ENCODE peak calls at places on chromosome 21, in eight cellular contexts. Q is breast epithelium, I is IMR-90, G is GM23338, L is osteocyte, C is cardiac muscle cell, V is K562, O is cardiac fibroblast. A is an unnamed sample.
A peak's percentile ranks its signal among the peaks of the same experiment; 100 is the strongest.

GRCh38 chr21:40631201-40631600 is 215.8 kb downstream of the DSCAM start:
- DNase-seq in O (no peak), G (no peak), C (no peak), I (no peak), V (no peak), L (no peak), Q (no peak), A (no peak)

GRCh38 chr21:36567216-36567917 is 87.4 kb upstream of the CLDN14 start:
- DNase-seq in Q (no peak), O (no peak), V (no peak), G (no peak), C (no peak), L (peak; percentile 30), I (no peak), A (no peak)

GRCh38 chr21:20882462-20883415 is 115.5 kb upstream of the NCAM2 start:
- DNase-seq in I (peak; percentile 0), G (peak; percentile 86), V (peak; percentile 30), O (peak; percentile 42), L (no peak), Q (no peak), C (peak; percentile 34), A (no peak)

GRCh38 chr21:46604975-46605758 is at the start of gene S100B:
- DNase-seq in C (no peak), G (peak; percentile 33), I (no peak), V (peak; percentile 13), O (no peak), L (no peak), Q (no peak), A (no peak)

GRCh38 chr21:17673261-17674020 is 60.7 kb upstream of the BTG3 start:
- DNase-seq in O (peak; percentile 31), L (no peak), I (no peak), Q (no peak), G (peak; percentile 58), V (no peak), C (peak; percentile 13), A (no peak)

GRCh38 chr21:25384782-25385181 is 222.5 kb downstream of the MRPL39 start:
- DNase-seq in O (no peak), C (no peak), I (no peak), Q (no peak), L (no peak), V (no peak), G (no peak), A (no peak)

GRCh38 chr21:27674037-27674436 is 707.1 kb upstream of the ADAMTS5 start:
- DNase-seq in I (peak; percentile 88), G (no peak), O (peak; percentile 92), C (peak; percentile 87), V (no peak), Q (no peak), L (no peak), A (no peak)

GRCh38 chr21:17613242-17613676 is 558 bp upstream of the BTG3 start:
- DNase-seq in G (no peak), V (no peak), C (peak; percentile 40), I (no peak), O (peak; percentile 20), L (no peak), Q (no peak), A (peak; percentile 85)

GRCh38 chr21:21096956-21097355 is 98.7 kb downstream of the NCAM2 start:
- DNase-seq in L (no peak), Q (no peak), C (no peak), O (no peak), I (no peak), G (no peak), V (peak; percentile 19), A (no peak)

GRCh38 chr21:45336870-45337269 is 49.2 kb upstream of the POFUT2 start:
- DNase-seq in L (no peak), I (peak; percentile 33), O (no peak), G (peak; percentile 65), V (no peak), C (peak; percentile 70), Q (no peak), A (peak; percentile 62)

GRCh38 chr21:45253180-45253579 is 34.5 kb downstream of the POFUT2 start:
- DNase-seq in L (no peak), C (peak; percentile 15), Q (no peak), V (no peak), O (peak; percentile 26), G (no peak), I (peak; percentile 39), A (no peak)

GRCh38 chr21:36156339-36156814 is 247 bp upstream of the DOP1B start:
- DNase-seq in L (peak; percentile 100), C (peak; percentile 100), V (peak; percentile 99), Q (peak; percentile 100), O (peak; percentile 99), I (peak; percentile 98), G (peak; percentile 100), A (peak; percentile 100)

GRCh38 chr21:36976882-36977651 is 10.6 kb upstream of the HLCS start:
- DNase-seq in G (peak; percentile 93), C (peak; percentile 83), Q (no peak), L (no peak), I (peak; percentile 75), O (peak; percentile 87), V (peak; percentile 70), A (no peak)

GRCh38 chr21:43884012-43884860 is 19.2 kb downstream of the AGPAT3 start:
- DNase-seq in I (no peak), L (no peak), G (peak; percentile 24), Q (no peak), O (no peak), V (peak; percentile 96), C (peak; percentile 62), A (peak; percentile 65)

GRCh38 chr21:42654179-42654912 is 925 bp downstream of the PDE9A start:
- DNase-seq in C (no peak), Q (no peak), L (no peak), O (no peak), I (no peak), G (peak; percentile 76), V (no peak), A (peak; percentile 72)
- TF ChIP-seq CTCF in C (no peak), Q (no peak), L (no peak), O (no peak), I (no peak), G (peak; percentile 10), V (no peak), A (no peak)

GRCh38 chr21:33977721-33978369 is 62.2 kb upstream of the ATP5PO start:
- DNase-seq in C (no peak), L (peak; percentile 27), Q (no peak), V (no peak), O (no peak), I (no peak), G (no peak), A (no peak)

GRCh38 chr21:33974513-33975468 is 59.2 kb upstream of the ATP5PO start:
- DNase-seq in I (no peak), G (no peak), L (peak; percentile 2), Q (no peak), V (no peak), O (no peak), C (no peak), A (no peak)

GRCh38 chr21:33976980-33977720 is 61.5 kb upstream of the ATP5PO start:
- DNase-seq in G (no peak), C (no peak), I (no peak), L (peak; percentile 30), O (no peak), V (no peak), Q (no peak), A (no peak)

GRCh38 chr21:33976082-33976979 is 60.7 kb upstream of the ATP5PO start:
- DNase-seq in Q (no peak), L (peak; percentile 80), O (peak; percentile 99), I (peak; percentile 94), G (peak; percentile 42), V (peak; percentile 87), C (peak; percentile 76), A (no peak)

DNA sequence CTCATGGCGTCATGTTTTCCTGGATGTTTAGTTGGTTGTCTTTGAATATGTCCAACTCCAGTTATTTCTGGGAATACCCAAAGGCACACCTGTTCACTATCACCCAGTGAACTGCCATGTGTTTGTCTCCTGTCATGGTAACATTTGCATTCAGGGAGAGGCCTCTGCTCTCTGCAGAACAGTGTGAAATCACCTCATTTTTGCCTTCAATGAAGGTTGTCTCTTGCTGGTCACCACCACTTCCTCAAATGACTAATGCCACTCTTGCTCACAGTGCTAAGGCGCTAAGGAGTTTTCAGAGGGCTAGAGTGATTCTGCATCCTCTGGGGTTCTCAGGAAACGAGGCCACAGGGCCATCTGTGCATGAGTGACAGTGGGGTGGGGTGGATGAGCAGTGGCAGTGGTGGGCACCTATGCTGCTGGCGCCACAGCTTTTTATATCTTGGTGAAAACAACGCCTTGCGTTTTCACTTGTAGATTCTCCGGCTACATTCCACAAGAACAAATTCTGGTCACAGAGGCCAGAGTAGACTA is 60.0 kb upstream of the ATP5PO start:
- DNase-seq in G (no peak), Q (no peak), C (no peak), I (peak; percentile 43), V (peak; percentile 65), O (peak; percentile 73), L (peak; percentile 75), A (no peak)
- TF ChIP-seq CTCF in G (no peak), Q (no peak), C (no peak), I (no peak), V (no peak), O (no peak), L (no peak), A (no peak)

GRCh38 chr21:39052718-39053117 is 130.5 kb downstream of the PSMG1 start:
- DNase-seq in V (no peak), I (no peak), L (no peak), G (no peak), C (no peak), O (no peak), Q (no peak), A (no peak)

GRCh38 chr21:39053126-39053525 is 130.1 kb downstream of the PSMG1 start:
- DNase-seq in V (no peak), C (no peak), O (no peak), I (no peak), L (no peak), G (no peak), Q (no peak), A (no peak)

GRCh38 chr21:39054066-39054465 is 129.2 kb downstream of the PSMG1 start:
- DNase-seq in V (no peak), G (no peak), Q (no peak), O (no peak), I (no peak), L (no peak), C (no peak), A (no peak)

GRCh38 chr21:39050839-39051560 is 132.3 kb downstream of the PSMG1 start:
- DNase-seq in Q (no peak), C (no peak), L (no peak), G (no peak), O (no peak), V (no peak), I (no peak), A (no peak)

GRCh38 chr21:39051561-39051949 is 131.7 kb downstream of the PSMG1 start:
- DNase-seq in I (peak; percentile 88), Q (no peak), C (no peak), L (no peak), V (no peak), G (no peak), O (peak; percentile 65), A (no peak)
- TF ChIP-seq CTCF in I (no peak), Q (no peak), C (no peak), L (no peak), V (no peak), G (no peak), O (no peak), A (no peak)

DNA sequence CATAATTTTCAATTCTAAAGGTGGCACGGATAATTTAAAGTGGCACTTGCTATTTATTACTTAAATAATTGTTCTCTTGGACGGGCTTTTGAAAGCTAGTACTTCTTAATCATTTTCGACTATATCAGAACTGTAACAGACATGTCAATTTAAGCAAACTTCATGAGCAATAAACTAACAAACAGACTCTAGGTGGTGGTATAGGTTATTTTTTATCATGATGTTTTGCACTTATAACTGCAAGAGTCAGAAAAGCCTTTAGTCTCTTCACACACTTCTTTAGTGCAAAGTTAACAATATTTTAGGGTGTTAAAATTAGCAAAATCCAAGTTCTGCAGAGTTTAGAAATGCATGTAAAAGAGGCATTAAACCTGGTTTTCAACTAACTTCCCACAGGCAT is 2.2 kb downstream of the NRIP1 start:
- DNase-seq in V (no peak), C (peak; percentile 44), L (no peak), O (peak; percentile 48), I (no peak), G (no peak), Q (no peak), A (no peak)
- TF ChIP-seq CTCF in V (peak; percentile 26), C (peak; percentile 17), L (peak; percentile 39), O (no peak), I (no peak), G (no peak), Q (no peak), A (peak; percentile 13)